ENCODE peak calls at places on chromosomes 11 and 22, in five cellular contexts. I is endodermal cell, X is neuronal stem cell, R is H1, Y is H9. A is an unnamed sample.
A peak's percentile ranks its signal among the peaks of the same experiment; 100 is the strongest.

GRCh38 chr11:19191530-19192169 is 10.1 kb downstream of the CSRP3 start:
- DNase-seq in Y (no peak), X (no peak), R (no peak), I (no peak), A (no peak)

GRCh38 chr11:6640036-6640984 is 15.3 kb downstream of the DCHS1 start:
- DNase-seq in X (no peak), R (no peak), Y (no peak), I (no peak), A (no peak)

GRCh38 chr22:45544588-45545170 is 42.0 kb downstream of the FBLN1 start:
- DNase-seq in R (no peak), X (no peak), I (no peak), Y (no peak), A (no peak)

GRCh38 chr11:76237041-76237649 is 30.8 kb upstream of the WNT11 start:
- DNase-seq in R (no peak), X (no peak), I (no peak), Y (no peak), A (no peak)

GRCh38 chr22:29629382-29630179 is 26.1 kb downstream of the NF2 start:
- DNase-seq in I (no peak), R (no peak), X (no peak), Y (no peak), A (no peak)

GRCh38 chr22:21642584-21643448 is 714 bp downstream of the SDF2L1 start:
- DNase-seq in I (peak; percentile 90), Y (peak; percentile 80), X (no peak), R (no peak), A (no peak)

GRCh38 chr11:26905368-26905767 is 88.5 kb upstream of the FIBIN start:
- DNase-seq in R (no peak), X (no peak), Y (peak; percentile 31), I (no peak), A (no peak)

GRCh38 chr11:27926981-27927481 is 180.9 kb downstream of the KIF18A start:
- DNase-seq in R (no peak), X (no peak), I (no peak), Y (no peak), A (no peak)

GRCh38 chr11:30586251-30587144 is at the start of gene MPPED2:
- DNase-seq in I (peak; percentile 93), Y (peak; percentile 79), X (peak; percentile 79), R (no peak), A (peak; percentile 33)

GRCh38 chr11:59152312-59152967 is 9.8 kb downstream of the FAM111A start:
- DNase-seq in I (no peak), Y (no peak), X (no peak), R (no peak), A (no peak)

GRCh38 chr11:80727315-80727714 is 1286.5 kb upstream of the TENM4 start:
- DNase-seq in I (peak; percentile 83), Y (peak; percentile 61), X (peak; percentile 8), R (peak; percentile 13), A (peak; percentile 13)

GRCh38 chr22:32265882-32266767 is 11.0 kb upstream of the SLC5A4 start:
- DNase-seq in R (no peak), X (peak; percentile 73), I (peak; percentile 84), Y (peak; percentile 65), A (peak; percentile 27)

GRCh38 chr11:334264-335033 is 13.8 kb upstream of the IFITM3 start:
- DNase-seq in Y (peak; percentile 90), X (no peak), I (peak; percentile 94), R (no peak), A (peak; percentile 78)

GRCh38 chr11:6413791-6414231 is 5.1 kb downstream of the APBB1 start:
- DNase-seq in Y (no peak), X (no peak), R (no peak), I (no peak), A (no peak)

GRCh38 chr22:20509344-20510047 is 2.1 kb downstream of the MED15 start:
- DNase-seq in I (no peak), Y (no peak), R (no peak), X (no peak), A (no peak)

GRCh38 chr11:117544431-117544830 is 216.8 kb downstream of the CEP164 start:
- DNase-seq in Y (no peak), I (no peak), R (no peak), X (no peak), A (no peak)

GRCh38 chr11:9691865-9692264 is 28.0 kb downstream of the SWAP70 start:
- DNase-seq in I (no peak), X (no peak), R (no peak), Y (no peak), A (no peak)

GRCh38 chr11:726278-726915 is 20.4 kb downstream of the EPS8L2 start:
- DNase-seq in I (peak; percentile 80), R (no peak), Y (peak; percentile 66), X (no peak), A (no peak)

GRCh38 chr11:61571337-61571736 is 9.5 kb downstream of the SYT7 start:
- DNase-seq in R (no peak), I (no peak), Y (no peak), X (no peak), A (no peak)

GRCh38 chr11:123174196-123175183 is 20.6 kb downstream of the CLMP start:
- DNase-seq in Y (no peak), R (no peak), X (peak; percentile 21), I (no peak), A (no peak)

GRCh38 chr11:28621648-28622215 is 513.5 kb downstream of the METTL15 start:
- DNase-seq in X (no peak), R (no peak), Y (no peak), I (no peak), A (no peak)

GRCh38 chr11:123736769-123737168 is 4.7 kb downstream of the ZNF202 start:
- DNase-seq in R (no peak), Y (no peak), X (no peak), I (no peak), A (no peak)

GRCh38 chr22:26364066-26365015 is 64.7 kb upstream of the ASPHD2 start:
- DNase-seq in X (peak; percentile 81), I (peak; percentile 93), R (peak; percentile 63), Y (peak; percentile 91), A (peak; percentile 86)

GRCh38 chr11:18204771-18205170 is 31.8 kb downstream of the SAA4 start:
- DNase-seq in R (no peak), X (no peak), Y (no peak), I (no peak), A (no peak)

GRCh38 chr11:40139507-40139906 is 1319.9 kb downstream of the LRRC4C start:
- DNase-seq in Y (no peak), X (no peak), I (no peak), R (no peak), A (no peak)

DNA sequence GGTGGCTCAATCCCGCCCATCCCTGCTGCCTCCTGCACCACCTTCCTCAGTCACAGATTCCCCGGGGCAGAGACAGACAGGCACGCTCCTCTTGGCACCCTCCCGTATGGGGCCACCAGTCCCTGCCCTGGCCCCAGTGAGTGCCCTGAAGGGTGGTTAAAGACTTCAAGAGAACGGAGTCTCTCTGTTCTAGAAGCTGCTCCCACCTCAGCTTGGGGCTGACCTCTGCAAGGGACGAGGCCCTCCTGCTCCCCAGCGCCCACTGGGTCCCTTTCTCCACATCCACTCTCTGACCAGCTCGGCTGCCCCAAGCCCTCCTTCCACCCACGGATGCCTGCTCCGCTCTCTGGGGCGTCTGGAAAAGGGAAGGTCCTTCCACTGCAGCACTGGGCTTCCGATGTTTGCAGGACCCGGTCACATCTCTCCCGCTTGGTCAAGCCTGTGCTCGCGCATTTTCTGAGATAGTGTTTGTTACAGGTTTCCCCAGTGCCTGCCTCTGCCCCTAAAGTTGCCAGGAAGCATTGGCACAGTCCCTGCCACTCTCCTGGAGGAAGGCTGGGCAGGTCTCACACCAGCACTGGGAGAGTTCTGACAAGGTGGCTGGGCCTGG is 1487.9 kb downstream of the TBC1D22A start:
- DNase-seq in X (no peak), R (no peak), Y (no peak), I (peak; percentile 42), A (no peak)
- H3K9ac ChIP-seq in X (no peak overlapping the region), R (no peak overlapping the region), Y (no peak overlapping the region), I (no peak overlapping the region), A (peak overlapping the region; percentile 10)

DNA sequence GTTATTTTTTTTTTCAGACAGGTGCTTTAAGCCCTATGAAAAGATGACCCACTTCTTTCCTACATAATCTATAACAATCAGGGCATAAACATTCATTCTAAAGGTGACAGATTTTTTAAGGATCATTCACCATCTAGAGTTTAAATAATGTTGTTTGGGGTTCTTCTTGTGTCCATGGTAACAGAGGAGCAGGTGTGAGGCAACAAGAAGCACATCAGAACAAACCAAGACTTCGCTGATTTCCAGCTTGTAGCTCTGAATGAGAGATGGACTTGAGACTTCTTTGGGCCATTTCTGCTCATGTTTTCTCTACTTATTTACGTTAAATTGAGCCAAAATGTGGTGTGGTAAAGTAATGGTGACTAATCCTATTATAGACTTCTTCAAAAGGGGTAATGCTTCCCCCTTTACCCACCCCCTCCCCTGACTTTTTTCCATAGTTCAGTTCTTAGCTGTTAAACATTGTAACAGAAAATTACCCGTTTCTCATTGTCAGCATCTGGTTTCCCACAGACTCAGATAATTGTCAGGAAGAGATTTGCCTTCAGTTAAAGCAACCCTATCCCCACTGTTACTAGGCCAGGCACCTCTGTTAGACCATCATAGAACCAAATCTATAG is 65.2 kb downstream of the CSTPP1 start:
- DNase-seq in Y (no peak), I (no peak), R (no peak), X (no peak), A (no peak)
- H3K9ac ChIP-seq in Y (no peak overlapping the region), I (no peak overlapping the region), R (no peak overlapping the region), X (no peak overlapping the region), A (no peak overlapping the region)

GRCh38 chr11:132579686-132580085 is 952.6 kb downstream of the OPCML start:
- DNase-seq in X (no peak), I (no peak), R (no peak), Y (no peak), A (no peak)

GRCh38 chr11:132576706-132577105 is 955.6 kb downstream of the OPCML start:
- DNase-seq in X (no peak), Y (peak; percentile 57), R (peak; percentile 10), I (peak; percentile 66), A (peak; percentile 22)
- H3K9ac ChIP-seq in X (no peak overlapping the region), Y (no peak overlapping the region), R (no peak overlapping the region), I (no peak overlapping the region), A (no peak overlapping the region)

GRCh38 chr22:33639588-33640254 is 280.6 kb downstream of the LARGE1 start:
- DNase-seq in X (no peak), Y (no peak), I (no peak), R (no peak), A (no peak)
- H3K9ac ChIP-seq in X (no peak overlapping the region), Y (no peak overlapping the region), I (no peak overlapping the region), R (no peak overlapping the region), A (no peak overlapping the region)

GRCh38 chr22:22955276-22955798 is 67.7 kb downstream of the IGLL5 start:
- DNase-seq in Y (no peak), X (no peak), I (no peak), R (no peak), A (no peak)
- H3K9ac ChIP-seq in Y (no peak overlapping the region), X (no peak overlapping the region), I (no peak overlapping the region), R (no peak overlapping the region), A (no peak overlapping the region)

A was measured in NT2/D1.